ENCODE peak calls at places on chromosome 14, in ten cellular contexts. I, H, L, X, N, S, Y, T, J and F are unnamed samples.

GRCh38 chr14:95877633-95878032 is 1.0 kb downstream of the TUNAR start:
- ATAC-seq in N (no peak), I (no peak), Y (no peak), H (no peak), J (no peak), L (no peak), X (no peak), T (no peak), S (no peak), F (no peak)

GRCh38 chr14:72291908-72292688 is 359.9 kb downstream of the RGS6 start:
- ATAC-seq in L (peak; percentile 65), Y (peak; percentile 71), N (no peak), S (no peak), J (peak; percentile 70), T (peak; percentile 54), H (peak; percentile 86), I (peak; percentile 59), X (peak; percentile 80), F (peak; percentile 33)

GRCh38 chr14:75452900-75453816 is 25.3 kb downstream of the JDP2 start:
- ATAC-seq in S (peak; percentile 64), T (no peak), N (no peak), H (peak; percentile 50), I (no peak), Y (peak; percentile 65), J (peak; percentile 61), L (peak; percentile 83), X (peak; percentile 73), F (peak; percentile 82)

GRCh38 chr14:102510616-102511520 is 1.3 kb upstream of the ANKRD9 start:
- ATAC-seq in N (no peak), X (peak; percentile 6), Y (peak; percentile 7), H (peak; percentile 35), I (no peak), T (peak; percentile 18), L (no peak), S (no peak), J (peak; percentile 62), F (peak; percentile 61)

GRCh38 chr14:75609606-75610476 is 31.4 kb downstream of the FLVCR2 start:
- ATAC-seq in H (peak; percentile 39), S (no peak), Y (peak; percentile 72), L (peak; percentile 60), J (peak; percentile 40), X (peak; percentile 64), I (peak; percentile 77), N (no peak), T (no peak), F (no peak)

GRCh38 chr14:101236496-101237240 is 324.6 kb upstream of the DIO3 start:
- ATAC-seq in L (no peak), Y (no peak), T (no peak), J (no peak), S (no peak), I (no peak), X (no peak), N (no peak), H (no peak), F (no peak)

GRCh38 chr14:32017587-32017986 is 59.5 kb upstream of the ARHGAP5 start:
- ATAC-seq in T (no peak), Y (no peak), N (no peak), H (no peak), I (no peak), X (no peak), S (no peak), J (no peak), L (no peak), F (no peak)

GRCh38 chr14:87081004-87081403 is 912.0 kb downstream of the GALC start:
- ATAC-seq in L (no peak), I (no peak), Y (no peak), S (no peak), N (no peak), H (no peak), X (no peak), T (no peak), J (no peak), F (no peak)

GRCh38 chr14:96257056-96257455 is 1.0 kb downstream of the BDKRB1 start:
- ATAC-seq in I (no peak), Y (no peak), S (no peak), N (no peak), X (no peak), H (no peak), L (no peak), J (no peak), T (no peak), F (no peak)

GRCh38 chr14:102353126-102353619 is 9.5 kb downstream of the CINP start:
- ATAC-seq in J (no peak), T (no peak), X (no peak), S (no peak), Y (no peak), I (no peak), H (no peak), L (no peak), N (no peak), F (no peak)

GRCh38 chr14:24095196-24096068 is 1.3 kb downstream of the PCK2 start:
- ATAC-seq in N (peak; percentile 16), T (peak; percentile 39), X (peak; percentile 15), I (peak; percentile 68), S (no peak), L (no peak), H (peak; percentile 14), Y (peak; percentile 27), J (peak; percentile 1), F (no peak)

GRCh38 chr14:63388766-63389431 is 70.2 kb upstream of the GPHB5 start:
- ATAC-seq in I (peak; percentile 80), N (peak; percentile 69), L (peak; percentile 71), X (peak; percentile 86), T (peak; percentile 73), S (peak; percentile 78), H (peak; percentile 89), J (peak; percentile 96), Y (peak; percentile 87), F (peak; percentile 86)

GRCh38 chr14:67418368-67419174 is 6.6 kb upstream of the PLEK2 start:
- ATAC-seq in H (peak; percentile 18), Y (peak; percentile 16), J (no peak), T (no peak), I (no peak), N (no peak), S (no peak), L (no peak), X (peak; percentile 43), F (peak; percentile 71)

GRCh38 chr14:23175823-23176222 is 7.6 kb downstream of the SLC7A8 start:
- ATAC-seq in N (no peak), S (no peak), T (no peak), L (no peak), H (no peak), Y (no peak), I (no peak), J (no peak), X (no peak), F (no peak)

GRCh38 chr14:34098985-34099349 is 148.1 kb upstream of the EGLN3 start:
- ATAC-seq in N (no peak), X (no peak), S (no peak), L (no peak), T (no peak), I (peak; percentile 29), H (no peak), Y (no peak), J (no peak), F (no peak)

GRCh38 chr14:69792887-69793421 is 4.1 kb downstream of the SLC10A1 start:
- ATAC-seq in S (no peak), X (no peak), T (no peak), J (no peak), L (no peak), Y (no peak), N (no peak), H (no peak), I (no peak), F (no peak)

GRCh38 chr14:50704454-50705010 is 36.4 kb upstream of the SAV1 start:
- ATAC-seq in H (peak; percentile 31), J (no peak), L (no peak), Y (no peak), S (no peak), N (no peak), T (no peak), X (no peak), I (no peak), F (no peak)

GRCh38 chr14:91946313-91947195 is 940 bp downstream of the FBLN5 start:
- ATAC-seq in S (no peak), Y (peak; percentile 41), I (no peak), H (no peak), X (no peak), N (no peak), T (no peak), J (peak; percentile 35), L (peak; percentile 8), F (no peak)

GRCh38 chr14:99737451-99737951 is 53.4 kb downstream of the CYP46A1 start:
- ATAC-seq in I (peak; percentile 57), J (peak; percentile 96), T (peak; percentile 65), L (peak; percentile 72), Y (peak; percentile 73), X (peak; percentile 86), N (no peak), S (peak; percentile 92), H (peak; percentile 77), F (peak; percentile 60)